ENCODE peak calls at places on chromosomes 11 and 22, in ten cellular contexts. U is prostate gland; L is pancreas; P is aorta; Y is SJSA1; G is neural progenitor cell; K is colonic mucosa; D is CD8-positive, alpha-beta T cell; A is A673; F is fibroblast of lung. I is an unnamed sample.

GRCh38 chr11:67372232-67372992 is 986 bp downstream of the CLCF1 start:
- DNase-seq in D (no peak), U (no peak), G (peak; percentile 69), P (no peak), Y (no peak), A (no peak), L (no peak), F (no peak), K (no peak), I (peak; percentile 52)

GRCh38 chr11:34546511-34547206 is 33.1 kb upstream of the ELF5 start:
- DNase-seq in L (no peak), K (no peak), A (no peak), F (no peak), Y (no peak), P (no peak), D (no peak), U (no peak), G (peak; percentile 74), I (no peak)

GRCh38 chr11:66371627-66372415 is at the start of gene SLC29A2:
- DNase-seq in L (peak; percentile 92), F (no peak), G (peak; percentile 97), K (peak; percentile 86), Y (no peak), P (peak; percentile 61), U (peak; percentile 90), A (peak; percentile 98), D (peak; percentile 71), I (peak; percentile 72)

GRCh38 chr22:50271519-50271970 is 1.4 kb upstream of the MAPK11 start:
- DNase-seq in F (peak; percentile 63), U (peak; percentile 45), A (peak; percentile 87), Y (peak; percentile 71), L (no peak), D (peak; percentile 50), P (no peak), G (peak; percentile 96), K (peak; percentile 82), I (peak; percentile 50)

GRCh38 chr22:49020314-49020713 is 807.4 kb downstream of the BRD1 start:
- DNase-seq in P (no peak), L (no peak), D (no peak), F (no peak), Y (no peak), G (no peak), K (no peak), U (no peak), A (no peak), I (no peak)

GRCh38 chr11:68838572-68838964 is 3.1 kb downstream of the CPT1A start:
- DNase-seq in A (no peak), Y (no peak), L (no peak), K (no peak), F (no peak), U (no peak), P (peak; percentile 68), G (no peak), D (no peak), I (peak; percentile 55)

GRCh38 chr11:35146074-35146521 is 7.1 kb downstream of the CD44 start:
- DNase-seq in U (no peak), K (no peak), Y (no peak), F (no peak), D (peak; percentile 40), P (no peak), L (no peak), G (no peak), A (no peak), I (no peak)

GRCh38 chr11:34053161-34053686 is 1.7 kb downstream of the CAPRIN1 start:
- DNase-seq in G (peak; percentile 84), A (peak; percentile 98), K (peak; percentile 86), L (peak; percentile 81), D (peak; percentile 67), U (peak; percentile 73), Y (peak; percentile 77), F (peak; percentile 77), P (peak; percentile 86), I (peak; percentile 77)

GRCh38 chr11:60993611-60994010 is 22.1 kb downstream of the CD6 start:
- DNase-seq in Y (no peak), D (no peak), U (no peak), F (no peak), L (no peak), A (no peak), P (no peak), K (no peak), G (no peak), I (no peak)

GRCh38 chr22:50699001-50699753 is 26.6 kb downstream of the SHANK3 start:
- DNase-seq in K (no peak), P (peak; percentile 38), U (no peak), F (no peak), L (peak; percentile 59), Y (no peak), D (no peak), A (no peak), G (no peak), I (no peak)

GRCh38 chr11:22974251-22974650 is 114.0 kb upstream of the CCDC179 start:
- DNase-seq in P (no peak), A (no peak), K (no peak), L (no peak), G (no peak), Y (no peak), D (no peak), U (no peak), F (no peak), I (no peak)

DNA sequence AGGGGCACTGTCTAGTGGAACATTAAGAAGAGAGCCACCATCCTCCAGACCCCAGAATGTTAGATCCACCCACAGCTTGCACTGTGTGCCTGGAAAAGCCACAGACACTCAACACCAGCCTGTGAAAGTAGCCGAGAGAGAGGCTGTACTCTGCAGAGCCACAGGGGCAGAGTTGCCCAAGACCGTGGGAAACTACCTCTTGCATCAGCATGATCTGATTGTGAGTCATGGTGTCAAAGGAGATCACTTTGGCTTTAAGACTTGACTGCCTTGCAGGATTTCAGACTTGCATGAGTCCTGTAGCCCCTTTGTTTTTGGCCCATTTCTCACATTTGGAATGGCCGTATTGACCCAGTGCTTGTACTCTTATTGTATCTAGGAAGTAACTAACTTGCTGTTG is 115.9 kb upstream of the CCDC179 start:
- DNase-seq in L (peak; percentile 32), Y (no peak), P (no peak), D (no peak), F (peak; percentile 29), G (no peak), A (no peak), K (no peak), U (no peak), I (no peak)
- H3K9me3 ChIP-seq in L (no peaks in the 10 kb centered on the region), Y (no peaks in the 10 kb centered on the region), P (no peaks in the 10 kb centered on the region), D (no peaks in the 10 kb centered on the region), F (no peaks in the 10 kb centered on the region), G (no peaks in the 10 kb centered on the region), A (no peaks in the 10 kb centered on the region), K (no peaks in the 10 kb centered on the region), U (no peaks in the 10 kb centered on the region), I (no peaks in the 10 kb centered on the region)

GRCh38 chr22:41700105-41700358 is 729 bp downstream of the MEI1 start:
- DNase-seq in Y (no peak), K (no peak), A (no peak), D (no peak), P (no peak), G (no peak), U (no peak), F (no peak), L (peak; percentile 55), I (no peak)

GRCh38 chr22:41699264-41700104 is at the start of gene MEI1:
- DNase-seq in D (peak; percentile 87), K (peak; percentile 87), P (peak; percentile 94), A (peak; percentile 77), L (peak; percentile 95), Y (no peak), U (peak; percentile 60), F (peak; percentile 56), G (peak; percentile 15), I (peak; percentile 86)

GRCh38 chr22:41696714-41697113 is 2.6 kb upstream of the MEI1 start:
- DNase-seq in L (peak; percentile 61), D (no peak), U (no peak), G (no peak), K (no peak), P (no peak), F (no peak), Y (no peak), A (no peak), I (no peak)

GRCh38 chr22:41695211-41695610 is 4.1 kb upstream of the MEI1 start:
- DNase-seq in P (no peak), K (no peak), L (no peak), U (no peak), G (no peak), Y (no peak), D (no peak), A (no peak), F (no peak), I (no peak)

DNA sequence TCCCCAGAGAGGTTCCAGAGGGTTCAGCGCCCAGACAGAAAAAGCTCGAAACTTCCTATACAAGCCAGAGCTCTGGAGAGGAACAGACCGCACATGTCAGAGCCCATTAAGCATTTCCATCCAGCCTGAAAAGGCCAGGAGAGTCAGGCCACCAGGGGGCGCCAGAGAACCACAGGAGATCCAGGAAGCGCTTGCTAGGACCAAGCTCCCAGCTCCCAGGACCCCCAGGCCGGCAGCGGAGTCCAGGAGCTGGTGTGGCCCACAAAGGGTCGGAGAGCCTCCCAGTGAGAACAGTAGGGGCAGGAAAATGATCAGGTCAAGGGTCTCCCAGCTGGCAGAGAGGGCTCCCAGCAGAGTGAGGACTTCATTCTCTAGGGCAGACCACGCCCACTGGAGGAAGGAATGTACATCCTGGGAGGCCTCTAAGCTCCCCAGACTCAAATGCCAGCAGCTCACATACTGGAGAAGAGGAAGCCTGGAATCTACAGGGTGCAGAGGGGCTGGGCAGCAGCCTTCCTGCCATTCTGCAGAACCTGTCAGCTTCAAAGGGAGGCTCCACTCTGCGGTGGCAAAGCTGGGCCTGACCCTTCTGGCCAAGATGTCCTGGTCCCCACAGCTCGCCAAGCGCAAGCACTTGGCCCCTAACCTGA is 2.1 kb upstream of the MEI1 start:
- DNase-seq in K (peak; percentile 97), Y (peak; percentile 95), D (peak; percentile 94), G (peak; percentile 96), F (peak; percentile 76), P (peak; percentile 95), U (peak; percentile 80), L (peak; percentile 95), A (peak; percentile 92), I (peak; percentile 82)
- H3K4me3 ChIP-seq in K (peak overlapping the region; percentile 26), Y (no peak overlapping the region), D (no peak overlapping the region), G (no peak overlapping the region), F (no peak overlapping the region), P (no peak overlapping the region), U (no peak overlapping the region), L (no peak overlapping the region), A (peak overlapping the region; percentile 17), I (no peak overlapping the region)

GRCh38 chr22:28953976-28954880 is 70.9 kb downstream of the ZNRF3 start:
- DNase-seq in P (no peak), Y (no peak), U (no peak), L (no peak), K (no peak), G (no peak), D (no peak), F (no peak), A (no peak), I (no peak)
- H3K4me1 ChIP-seq in P (peaks cover 2% of the 10 kb centered on the region), Y (peaks cover 19% of the 10 kb centered on the region), U (peaks cover 4% of the 10 kb centered on the region), L (peaks cover 9% of the 10 kb centered on the region), K (no peaks in the 10 kb centered on the region), G (peaks cover 27% of the 10 kb centered on the region), D (peaks cover 21% of the 10 kb centered on the region), F (peaks cover 3% of the 10 kb centered on the region), A (peaks cover 20% of the 10 kb centered on the region), I (peaks cover 20% of the 10 kb centered on the region)

GRCh38 chr22:16781074-16781763 is 44.0 kb downstream of the XKR3 start:
- DNase-seq in U (no peak), Y (no peak), K (no peak), F (no peak), A (no peak), L (no peak), G (no peak), D (no peak), P (no peak), I (no peak)
- H3K9me3 ChIP-seq in U (no peaks in the 10 kb centered on the region), Y (no peaks in the 10 kb centered on the region), K (no peaks in the 10 kb centered on the region), F (no peaks in the 10 kb centered on the region), A (peaks cover 10% of the 10 kb centered on the region), L (no peaks in the 10 kb centered on the region), G (no peaks in the 10 kb centered on the region), D (no peaks in the 10 kb centered on the region), P (no peaks in the 10 kb centered on the region), I (no peaks in the 10 kb centered on the region)

I was measured in CD4-positive, alpha-beta memory T cell.